ENCODE peak calls at places on chromosomes 6 and 20, in four cellular contexts. O is HepG2, D is K562, Y is H1. P is an unnamed sample. For H3K9me3, the result is how much of the 10 kb centered on the place peaks cover.

GRCh38 chr6:94361304-94362060 is 942.1 kb upstream of the EPHA7 start:
- DNase-seq in Y (no peak), D (no peak), O (no peak), P (no peak)

GRCh38 chr6:97841763-97842162 is 558.7 kb upstream of the MMS22L start:
- DNase-seq in O (no peak), Y (no peak), D (no peak), P (no peak)

GRCh38 chr20:1933465-1933870 is 38.3 kb downstream of the SIRPA start:
- DNase-seq in D (no peak), O (no peak), Y (no peak), P (no peak)

GRCh38 chr20:23624307-23624706 is 13.4 kb downstream of the CST3 start:
- DNase-seq in Y (no peak), O (peak), D (no peak), P (no peak)

GRCh38 chr20:51284161-51284560 is 258.4 kb downstream of the NFATC2 start:
- DNase-seq in O (no peak), Y (no peak), D (no peak), P (no peak)

GRCh38 chr6:98831057-98832031 is 3.0 kb upstream of the POU3F2 start:
- DNase-seq in Y (no peak), D (no peak), O (no peak), P (no peak)

GRCh38 chr6:102812242-102812641 is 1418.7 kb downstream of the GRIK2 start:
- DNase-seq in O (no peak), Y (no peak), D (no peak), P (no peak)

GRCh38 chr6:37303091-37303620 is 45.2 kb upstream of the TMEM217 start:
- DNase-seq in D (no peak), O (no peak), Y (no peak), P (no peak)

GRCh38 chr20:39878321-39878720 is 810.7 kb downstream of the MAFB start:
- DNase-seq in D (no peak), O (no peak), Y (no peak), P (no peak)

GRCh38 chr20:61895016-61895415 is 170.7 kb downstream of the TAF4 start:
- DNase-seq in D (no peak), Y (no peak), O (no peak), P (no peak)

GRCh38 chr6:56477241-56477640 is 165.4 kb downstream of the DST start:
- DNase-seq in O (no peak), Y (no peak), D (no peak), P (no peak)

GRCh38 chr6:107083047-107083768 is 32.1 kb downstream of the BEND3 start:
- DNase-seq in D (no peak), Y (no peak), O (no peak), P (no peak)

GRCh38 chr6:29995346-29995777 is 53.0 kb downstream of the HLA-A start:
- DNase-seq in Y (no peak), O (no peak), D (no peak), P (no peak)

GRCh38 chr6:35691027-35691824 is 2.5 kb upstream of the FKBP5 start:
- DNase-seq in O (no peak), Y (no peak), D (no peak), P (no peak)

GRCh38 chr6:117559299-117559698 is 43.0 kb downstream of the GOPC start:
- DNase-seq in D (no peak), O (no peak), Y (no peak), P (no peak)

GRCh38 chr6:45293306-45293705 is 34.8 kb upstream of the RUNX2 start:
- DNase-seq in D (no peak), O (no peak), Y (no peak), P (no peak)

GRCh38 chr6:45289751-45290514 is 38.2 kb upstream of the RUNX2 start:
- DNase-seq in Y (no peak), D (no peak), O (no peak), P (no peak)
- H3K9me3 ChIP-seq in Y (under half), D (under half), O (under half), P (under half)

GRCh38 chr6:14085176-14085787 is 32.3 kb upstream of the CD83 start:
- DNase-seq in D (no peak), O (no peak), Y (no peak), P (no peak)

GRCh38 chr6:14089224-14089623 is 28.3 kb upstream of the CD83 start:
- DNase-seq in O (no peak), D (no peak), Y (no peak), P (no peak)

GRCh38 chr6:14086701-14087100 is 30.9 kb upstream of the CD83 start:
- DNase-seq in O (no peak), D (no peak), Y (no peak), P (no peak)

GRCh38 chr6:14091329-14091978 is 26.1 kb upstream of the CD83 start:
- DNase-seq in D (no peak), O (no peak), Y (no peak), P (no peak)

GRCh38 chr6:14088600-14089168 is 28.9 kb upstream of the CD83 start:
- DNase-seq in D (no peak), Y (no peak), O (no peak), P (peak)
- TF ChIP-seq RNF2 in D (no peak), Y (no peak), O (no peak), P (no peak)

DNA sequence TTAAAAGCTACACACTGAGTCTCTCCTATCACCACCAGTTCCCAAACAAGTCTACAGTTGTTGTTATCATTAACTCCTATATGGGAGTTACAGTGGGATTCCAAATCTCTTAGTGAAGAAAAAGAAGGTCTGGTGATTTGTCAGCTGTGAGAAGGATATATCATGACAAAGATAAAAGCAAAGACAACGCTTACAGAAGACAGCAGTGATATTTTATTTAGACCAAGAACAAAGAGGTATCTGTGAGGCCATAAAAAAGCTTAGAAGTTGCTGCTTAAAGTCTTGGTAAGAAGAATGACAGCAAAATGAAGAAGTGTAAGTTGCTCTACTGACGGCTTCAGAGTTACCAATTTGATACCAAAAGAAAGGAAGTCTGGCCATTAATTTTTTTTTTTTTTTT is 47.2 kb downstream of the CHD6 start:
- DNase-seq in O (no peak), D (no peak), Y (no peak), P (no peak)
- H3K9me3 ChIP-seq in O (under half), D (under half), Y (under half), P (under half)

GRCh38 chr6:72382602-72383529 is 239.0 kb upstream of the KCNQ5 start:
- DNase-seq in D (no peak), O (no peak), Y (no peak), P (no peak)
- TF ChIP-seq RNF2 in D (no peak), O (no peak), Y (no peak), P (no peak)

DNA sequence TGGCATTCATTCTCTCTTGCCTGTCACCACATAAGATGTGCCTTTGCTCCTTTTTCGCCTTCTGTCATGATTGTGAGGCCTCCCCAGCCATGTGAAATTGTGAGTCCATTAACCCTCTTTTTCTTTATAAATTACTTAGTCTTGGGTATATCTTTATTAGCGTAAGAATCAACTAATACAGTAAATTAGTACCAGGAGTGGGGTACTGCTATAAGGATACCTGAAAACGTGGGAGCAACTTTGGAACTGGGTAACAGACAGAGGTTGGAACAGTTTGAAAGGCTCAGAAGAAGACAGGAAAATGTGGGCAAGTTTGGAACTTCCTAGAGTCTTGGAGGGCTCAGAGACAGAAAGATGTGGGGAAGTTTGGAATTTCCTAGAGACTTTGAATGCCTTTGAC is 46.6 kb downstream of the RNF182 start:
- DNase-seq in D (no peak), Y (no peak), O (no peak), P (no peak)
- H3K9me3 ChIP-seq in D (under half), Y (under half), O (under half), P (under half)

P was measured in A549.